ENCODE peak calls at places on chromosomes 16 and 17, in four cellular contexts. Q is suprapubic skin, W is upper lobe of left lung, N is H1. Z is an unnamed sample.

GRCh38 chr17:57035971-57036481 is 49.0 kb upstream of the AKAP1 start:
- DNase-seq in Q (no peak), W (peak; percentile 73), N (no peak), Z (no peak)

GRCh38 chr17:43584666-43585102 is 38.5 kb upstream of the ETV4 start:
- DNase-seq in Q (no peak), W (no peak), N (no peak), Z (no peak)

GRCh38 chr17:28030386-28030785 is 12.1 kb upstream of the NLK start:
- DNase-seq in Q (no peak), W (peak; percentile 25), N (no peak), Z (no peak)

GRCh38 chr16:71460246-71460645 is 1.8 kb downstream of the ZNF23 start:
- DNase-seq in Q (no peak), W (no peak), N (no peak), Z (no peak)

GRCh38 chr16:75477680-75478473 is 13.4 kb upstream of the TMEM170A start:
- DNase-seq in Q (no peak), W (no peak), N (no peak), Z (no peak)

GRCh38 chr17:7336240-7337175 is at the start of gene ACAP1:
- DNase-seq in Q (peak; percentile 76), W (peak; percentile 77), N (peak; percentile 79), Z (no peak)

GRCh38 chr17:47713980-47714689 is 18.9 kb upstream of the TBX21 start:
- DNase-seq in Q (no peak), W (no peak), N (no peak), Z (no peak)

GRCh38 chr16:18958621-18959578 is 24.8 kb upstream of the TMC7 start:
- DNase-seq in Q (no peak), W (no peak), N (no peak), Z (no peak)

GRCh38 chr16:19804538-19805323 is 79.9 kb downstream of the GPRC5B start:
- DNase-seq in Q (peak; percentile 83), W (peak; percentile 61), N (peak; percentile 55), Z (no peak)

GRCh38 chr16:85735225-85735722 is 15.6 kb downstream of the C16orf74 start:
- DNase-seq in Q (no peak), W (no peak), N (no peak), Z (no peak)

GRCh38 chr16:69017036-69017783 is 88.2 kb upstream of the HAS3 start:
- DNase-seq in Q (no peak), W (no peak), N (no peak), Z (no peak)

GRCh38 chr16:369866-370436 is 387 bp downstream of the MRPL28 start:
- DNase-seq in Q (no peak), W (no peak), N (peak; percentile 69), Z (no peak)

GRCh38 chr17:78394209-78394608 is 15.8 kb downstream of the PGS1 start:
- DNase-seq in Q (no peak), W (no peak), N (no peak), Z (no peak)

GRCh38 chr16:77009453-77009852 is 181.5 kb upstream of the MON1B start:
- DNase-seq in Q (no peak), W (no peak), N (no peak), Z (no peak)
- TF ChIP-seq EP300 in Q (no peak), W (no peak), N (no peak), Z (no peak)

GRCh38 chr17:79840204-79840988 is 1.2 kb upstream of the CBX4 start:
- DNase-seq in Q (no peak), W (peak; percentile 75), N (peak; percentile 67), Z (peak; percentile 82)
- TF ChIP-seq EP300 in Q (no peak), W (no peak), N (no peak), Z (no peak)

DNA sequence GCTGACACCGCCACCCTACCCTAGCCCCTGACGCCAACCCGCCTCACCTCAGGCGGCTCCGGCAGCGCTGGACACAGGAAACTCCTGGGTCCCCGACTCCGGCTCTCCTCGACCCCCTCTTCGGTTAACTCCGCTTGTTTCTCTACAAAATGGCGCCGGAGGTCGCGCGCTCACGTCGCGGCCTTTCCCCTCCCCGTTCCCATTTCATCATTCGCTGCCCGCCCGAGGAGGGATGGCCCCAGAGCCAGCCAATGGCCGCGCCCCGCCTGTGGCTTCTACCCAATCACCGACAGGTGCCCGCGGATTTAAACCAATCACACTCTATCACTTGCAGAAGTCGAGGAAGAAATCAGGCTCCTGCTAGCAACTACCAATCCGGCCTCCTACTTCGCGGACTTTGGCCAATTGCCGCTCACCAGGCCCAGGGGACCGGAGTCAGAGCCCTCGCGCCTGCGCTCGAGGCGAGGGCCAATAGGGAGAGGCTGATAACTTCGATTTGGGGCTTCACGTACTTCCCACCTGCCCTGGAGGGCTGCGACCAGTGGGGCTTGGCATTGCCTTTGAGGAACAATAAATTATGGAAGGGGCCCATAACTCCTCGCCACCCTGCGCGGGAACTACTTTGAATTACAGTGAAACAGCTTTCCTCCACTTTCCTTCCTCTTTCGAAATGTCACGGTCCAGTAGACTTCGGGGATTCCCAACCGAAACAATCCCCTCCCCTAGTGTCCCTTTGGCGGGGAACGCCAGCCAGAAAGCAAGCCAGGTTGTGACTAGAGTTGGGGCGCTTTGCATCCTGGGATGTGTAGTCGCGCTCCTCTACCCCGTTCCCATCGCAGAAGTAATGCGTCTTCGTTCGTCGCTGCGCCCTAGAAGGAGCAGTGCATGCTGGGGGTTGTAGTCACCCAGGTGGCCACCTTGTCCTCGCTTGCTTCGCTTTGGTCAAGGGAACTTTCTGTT is at the start of gene CNOT1:
- DNase-seq in Q (peak; percentile 99), W (peak; percentile 98), N (peak; percentile 97), Z (peak; percentile 98)
- TF ChIP-seq EP300 in Q (no peak), W (no peak), N (peak; percentile 23), Z (no peak)

DNA sequence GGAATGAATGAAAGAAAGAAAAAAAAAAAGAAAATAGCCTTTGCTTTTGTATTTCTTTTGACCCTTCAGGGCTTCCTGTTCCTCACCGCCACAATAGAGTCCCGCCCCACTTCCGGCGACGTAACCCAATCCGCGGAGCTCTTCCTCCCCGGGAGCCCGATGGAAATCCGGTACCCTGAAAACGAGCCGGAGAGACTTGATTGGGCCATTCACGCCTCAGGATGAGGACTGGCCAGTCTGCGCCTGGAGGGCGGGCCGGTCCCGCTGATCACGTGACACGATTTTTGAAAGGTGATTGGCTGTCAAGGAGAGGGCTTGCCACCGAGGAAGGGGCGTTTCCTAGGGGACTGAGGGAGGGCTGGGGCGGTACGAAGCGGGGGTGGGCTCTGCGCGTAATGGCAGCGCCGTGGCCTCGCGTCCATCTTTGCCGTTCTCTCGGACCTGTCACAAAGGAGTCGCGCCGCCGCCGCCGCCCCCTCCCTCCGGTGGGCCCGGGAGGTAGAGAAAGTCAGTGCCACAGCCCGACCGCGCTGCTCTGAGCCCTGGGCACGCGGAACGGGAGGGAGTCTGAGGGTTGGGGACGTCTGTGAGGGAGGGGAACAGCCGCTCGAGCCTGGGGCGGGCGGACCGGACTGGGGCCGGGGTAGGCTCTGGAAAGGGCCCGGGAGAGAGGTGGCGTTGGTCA is at the start of the genes PSME3IP1 and RSPRY1:
- DNase-seq in Q (peak; percentile 98), W (peak; percentile 98), N (peak; percentile 97), Z (peak; percentile 99)
- TF ChIP-seq EP300 in Q (no peak), W (no peak), N (no peak), Z (no peak)

GRCh38 chr16:14629919-14630619 is at the start of gene PARN:
- DNase-seq in Q (peak; percentile 99), W (peak; percentile 97), N (peak; percentile 99), Z (peak; percentile 98)
- TF ChIP-seq EP300 in Q (no peak), W (no peak), N (peak; percentile 41), Z (no peak)

DNA sequence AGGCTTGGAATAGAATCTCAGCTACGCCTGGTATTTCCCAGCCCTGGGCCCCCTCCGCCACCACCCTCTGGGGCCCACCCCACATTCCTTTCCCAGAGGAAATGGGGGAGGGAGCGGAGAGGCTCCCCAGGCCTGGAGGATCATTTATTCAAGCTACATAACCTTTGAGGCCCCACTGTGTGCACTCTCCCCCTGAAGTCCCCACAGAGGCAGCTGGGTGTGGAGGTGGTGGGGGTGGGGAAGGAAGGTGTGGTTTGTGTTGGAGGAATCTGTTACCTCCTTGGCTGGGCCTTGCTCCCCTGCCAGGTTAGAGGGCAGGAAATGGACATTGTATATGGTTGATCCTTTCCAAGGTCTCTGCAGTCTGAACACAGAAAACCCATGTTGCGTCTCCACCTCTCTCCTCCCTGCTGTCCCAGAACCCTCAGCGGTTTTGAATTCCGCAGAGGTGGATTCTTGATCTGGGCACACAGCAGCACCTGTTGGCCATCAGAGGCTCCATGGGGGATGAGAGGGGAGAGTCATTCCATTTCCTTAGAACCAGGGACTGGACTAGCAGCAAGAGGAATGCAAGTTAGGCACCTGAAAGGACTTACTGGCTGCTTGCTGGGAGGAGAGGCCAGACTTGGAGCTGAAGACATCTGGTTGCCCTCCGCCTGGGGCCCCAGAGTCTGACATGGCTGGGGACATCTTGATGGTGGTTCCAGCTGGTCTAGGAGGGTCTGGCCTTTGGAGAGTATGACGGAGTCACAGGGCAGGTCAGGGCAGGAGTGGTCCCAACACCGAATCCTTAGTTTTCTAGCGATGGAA is 23.0 kb downstream of the ARHGAP23 start:
- DNase-seq in Q (no peak), W (no peak), N (peak; percentile 84), Z (peak; percentile 40)
- TF ChIP-seq EP300 in Q (no peak), W (no peak), N (peak; percentile 91), Z (no peak)

Z was measured in ovary.